ENCODE peak calls at places on chromosomes 12 and 14, in five cellular contexts. W is fibroblast of mammary gland, K is IMR-90, V is upper lobe of right lung, H is cardiac muscle cell. S is an unnamed sample.

GRCh38 chr12:118189761-118190181 is 53.8 kb downstream of the PEBP1 start:
- DNase-seq in W (peak), K (peak), V (no peak), H (peak), S (peak)

GRCh38 chr12:2375871-2376270 is 323.1 kb downstream of the CACNA1C start:
- DNase-seq in W (no peak), K (no peak), V (no peak), H (no peak), S (no peak)

GRCh38 chr14:92176476-92176875 is 54.7 kb downstream of the CPSF2 start:
- DNase-seq in W (no peak), K (no peak), V (no peak), H (no peak), S (no peak)

GRCh38 chr12:111775205-111776193 is 8.8 kb downstream of the ALDH2 start:
- DNase-seq in W (peak), K (peak), V (peak), H (peak), S (peak)

GRCh38 chr12:109111775-109112491 is 4.5 kb upstream of the ACACB start:
- DNase-seq in W (peak), K (peak), V (peak), H (peak), S (peak)

GRCh38 chr14:35155962-35156361 is 33.6 kb downstream of the PRORP start:
- DNase-seq in W (peak), K (peak), V (no peak), H (peak), S (peak)

GRCh38 chr12:72230589-72230988 is 41.6 kb upstream of the TRHDE start:
- DNase-seq in W (no peak), K (peak), V (no peak), H (peak), S (peak)

GRCh38 chr12:4036872-4037271 is 163.7 kb upstream of the PARP11 start:
- DNase-seq in W (peak), K (no peak), V (no peak), H (no peak), S (no peak)

GRCh38 chr14:99729991-99730875 is 46.1 kb downstream of the CYP46A1 start:
- DNase-seq in W (peak), K (peak), V (peak), H (no peak), S (peak)

GRCh38 chr14:73500360-73500759 is 9.6 kb downstream of the RIOX1 start:
- DNase-seq in W (no peak), K (no peak), V (no peak), H (no peak), S (no peak)

GRCh38 chr14:22478247-22478646 is 110.8 kb downstream of the DAD1 start:
- DNase-seq in W (no peak), K (no peak), V (no peak), H (no peak), S (no peak)

GRCh38 chr12:67111182-67111581 is 158.0 kb upstream of the CAND1 start:
- DNase-seq in W (no peak), K (no peak), V (no peak), H (no peak), S (no peak)

DNA sequence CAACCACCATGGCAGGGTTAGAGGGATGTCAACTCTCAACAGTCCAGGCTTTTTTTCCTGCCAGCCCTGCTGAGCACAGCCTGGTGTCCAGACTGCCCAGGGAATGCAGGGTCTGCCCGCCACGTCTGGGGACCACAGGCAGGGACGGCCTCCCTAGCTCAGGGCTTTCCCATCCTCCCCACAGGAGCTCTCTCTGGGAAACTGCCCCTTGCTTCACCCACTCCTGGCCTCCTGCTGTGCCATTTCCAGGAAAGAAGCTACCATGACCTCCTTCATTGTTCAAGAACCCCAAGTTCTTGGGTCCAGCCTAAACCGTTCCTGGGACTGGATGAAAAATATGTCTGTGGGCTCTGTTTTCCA is 4.8 kb downstream of the SCNN1A start:
- DNase-seq in W (no peak), K (no peak), V (no peak), H (no peak), S (no peak)
- H3K4me3 ChIP-seq in W (no peak), K (no peak), V (peak), H (no peak), S (no peak)

GRCh38 chr12:110403975-110404675 is 617 bp upstream of the ANAPC7 start:
- DNase-seq in W (peak), K (peak), V (peak), H (peak), S (peak)

GRCh38 chr12:110403146-110403974 is at the start of gene ANAPC7:
- DNase-seq in W (peak), K (peak), V (peak), H (peak), S (peak)
- TF ChIP-seq CTCF in W (no peak), K (peak), V (no peak), H (peak), S (no peak)

GRCh38 chr12:59036973-59037807 is 116.9 kb upstream of the LRIG3 start:
- DNase-seq in W (peak), K (peak), V (no peak), H (peak), S (peak)

GRCh38 chr12:59041241-59042121 is 121.2 kb upstream of the LRIG3 start:
- DNase-seq in W (peak), K (peak), V (no peak), H (peak), S (peak)

GRCh38 chr12:59039005-59039404 is 118.7 kb upstream of the LRIG3 start:
- DNase-seq in W (no peak), K (no peak), V (no peak), H (no peak), S (no peak)

GRCh38 chr12:59040043-59040442 is 119.7 kb upstream of the LRIG3 start:
- DNase-seq in W (no peak), K (peak), V (no peak), H (no peak), S (no peak)

GRCh38 chr12:59040651-59041050 is 120.3 kb upstream of the LRIG3 start:
- DNase-seq in W (peak), K (peak), V (no peak), H (peak), S (peak)
- H3K4me3 ChIP-seq in W (no peak), K (no peak), V (no peak), H (no peak), S (no peak)

GRCh38 chr12:116265361-116266128 is 11.9 kb downstream of the MED13L start:
- DNase-seq in W (peak), K (no peak), V (no peak), H (no peak), S (no peak)

GRCh38 chr12:116266631-116267349 is 10.7 kb downstream of the MED13L start:
- DNase-seq in W (peak), K (peak), V (no peak), H (no peak), S (peak)

GRCh38 chr12:116267948-116268347 is 9.5 kb downstream of the MED13L start:
- DNase-seq in W (no peak), K (no peak), V (no peak), H (no peak), S (no peak)

GRCh38 chr12:116264525-116265070 is 12.9 kb downstream of the MED13L start:
- DNase-seq in W (no peak), K (no peak), V (no peak), H (no peak), S (no peak)

DNA sequence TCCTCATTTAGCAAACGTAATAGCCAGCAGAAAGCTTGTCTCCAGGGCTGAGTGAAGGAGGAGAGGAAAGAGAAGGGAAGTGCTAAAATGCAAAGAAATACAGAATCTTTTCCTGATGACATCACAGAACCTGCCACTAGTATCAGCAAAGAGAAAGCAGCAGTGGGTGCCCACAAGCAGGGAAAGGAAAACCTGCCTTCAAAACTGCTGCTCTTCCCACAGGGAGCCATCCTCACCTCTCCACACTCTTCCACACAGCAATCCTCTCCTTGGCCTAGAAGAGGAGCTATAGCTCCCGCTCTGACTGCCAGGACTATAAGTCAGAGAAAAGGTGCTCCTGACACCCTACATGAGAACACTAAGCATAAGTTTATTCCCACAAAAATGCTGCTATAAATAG is 11.3 kb downstream of the MED13L start:
- DNase-seq in W (no peak), K (peak), V (no peak), H (no peak), S (no peak)
- TF ChIP-seq CTCF in W (peak), K (peak), V (no peak), H (peak), S (peak)

DNA sequence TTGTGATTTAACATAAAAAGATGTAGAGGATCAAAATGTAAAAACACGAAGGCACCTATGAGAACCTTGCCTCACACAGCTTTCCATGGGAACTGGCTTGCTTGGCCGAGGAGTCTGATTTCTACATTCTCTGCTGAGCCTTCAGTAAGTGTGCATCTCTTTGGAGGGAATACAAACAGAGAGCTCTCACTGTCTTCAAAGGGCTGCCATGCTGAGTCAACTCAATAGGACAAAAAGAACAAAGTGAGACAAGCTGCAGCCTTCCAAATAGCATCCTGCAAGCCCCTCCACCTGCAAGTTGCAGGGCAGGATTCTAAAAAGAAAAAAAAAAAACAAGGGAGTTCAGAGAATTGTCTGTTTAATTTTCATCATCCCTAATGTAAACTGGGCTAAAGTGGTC is 411.9 kb downstream of the NELL2 start:
- DNase-seq in W (no peak), K (no peak), V (no peak), H (no peak), S (no peak)
- H3K4me3 ChIP-seq in W (no peak), K (no peak), V (no peak), H (no peak), S (no peak)

GRCh38 chr12:132131229-132131628 is 12.9 kb downstream of the DDX51 start:
- DNase-seq in W (no peak), K (no peak), V (peak), H (no peak), S (no peak)

GRCh38 chr12:132132609-132133430 is 11.3 kb downstream of the DDX51 start:
- DNase-seq in W (no peak), K (no peak), V (peak), H (no peak), S (no peak)

GRCh38 chr12:132131952-132132351 is 12.2 kb downstream of the DDX51 start:
- DNase-seq in W (no peak), K (no peak), V (peak), H (no peak), S (no peak)

GRCh38 chr12:132130690-132131089 is 13.4 kb downstream of the DDX51 start:
- DNase-seq in W (no peak), K (no peak), V (peak), H (no peak), S (no peak)

DNA sequence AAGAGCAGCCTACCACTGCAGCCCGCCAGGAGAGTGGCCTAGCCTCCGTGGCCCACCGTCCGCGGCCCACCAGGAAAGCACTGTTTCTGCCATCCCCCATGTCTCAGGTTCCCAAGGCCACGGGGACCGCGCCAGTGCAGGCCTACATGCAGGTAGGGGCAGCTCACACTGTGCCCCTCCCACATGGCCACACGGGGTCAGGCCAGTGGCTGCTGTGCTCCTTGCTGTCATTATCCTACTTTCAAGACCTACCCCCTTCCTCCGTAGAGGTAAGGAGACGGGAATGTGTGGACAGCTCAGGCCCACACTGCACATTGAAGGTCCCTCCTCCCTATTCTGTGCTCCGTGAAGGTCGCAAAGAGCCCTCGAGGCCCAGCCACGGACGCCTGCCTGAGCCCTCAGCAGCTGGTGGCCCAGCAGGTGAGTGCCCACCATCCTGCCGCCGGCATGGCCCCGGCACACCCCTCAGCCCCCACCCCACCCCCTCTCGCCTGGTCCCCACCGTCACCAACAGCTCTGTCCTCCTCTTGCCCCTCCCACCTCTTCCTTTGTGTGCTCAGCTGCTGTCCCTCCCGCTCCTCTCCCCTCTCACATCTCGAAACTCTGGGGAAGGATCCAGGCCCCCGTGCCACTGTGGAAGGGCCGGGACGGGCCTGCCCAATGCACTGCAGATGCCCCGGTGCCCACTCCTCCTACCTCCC is 10.0 kb downstream of the DDX51 start:
- DNase-seq in W (no peak), K (no peak), V (peak), H (no peak), S (no peak)
- TF ChIP-seq CTCF in W (no peak), K (no peak), V (no peak), H (no peak), S (no peak)

GRCh38 chr12:12032260-12032761 is 38.4 kb upstream of the BCL2L14 start:
- DNase-seq in W (no peak), K (no peak), V (no peak), H (no peak), S (no peak)

GRCh38 chr12:12033589-12034223 is 37.0 kb upstream of the BCL2L14 start:
- DNase-seq in W (no peak), K (no peak), V (no peak), H (no peak), S (no peak)

GRCh38 chr12:12034344-12034743 is 36.4 kb upstream of the BCL2L14 start:
- DNase-seq in W (no peak), K (no peak), V (no peak), H (no peak), S (no peak)

GRCh38 chr12:12035229-12035628 is 35.5 kb upstream of the BCL2L14 start:
- DNase-seq in W (no peak), K (no peak), V (no peak), H (no peak), S (no peak)

GRCh38 chr12:12032771-12033588 is 37.8 kb upstream of the BCL2L14 start:
- DNase-seq in W (peak), K (peak), V (peak), H (peak), S (peak)
- H3K4me3 ChIP-seq in W (peak), K (peak), V (peak), H (peak), S (peak)

DNA sequence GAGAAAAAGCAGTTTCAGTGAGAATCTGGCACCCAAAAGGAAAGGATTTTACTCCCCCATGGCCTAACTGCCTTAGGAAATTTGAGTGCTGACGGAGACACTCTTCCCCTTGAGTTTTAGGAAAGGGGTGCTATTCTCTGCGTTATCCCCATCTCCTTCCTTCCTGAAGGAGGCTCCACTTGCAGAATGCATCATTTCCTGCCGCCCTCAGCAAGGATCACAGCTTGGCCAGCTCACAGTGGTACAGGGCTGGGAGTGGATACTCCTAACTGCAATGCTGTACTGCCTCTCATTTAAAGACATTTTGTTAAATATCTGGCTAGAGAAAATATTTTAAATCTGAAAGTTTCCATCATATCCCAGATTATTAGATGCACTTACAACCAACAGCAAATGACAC is 33.0 kb downstream of the RDH12 start:
- DNase-seq in W (peak), K (peak), V (no peak), H (peak), S (peak)
- TF ChIP-seq CTCF in W (no peak), K (peak), V (no peak), H (peak), S (peak)

GRCh38 chr12:65568517-65568916 is 255.8 kb upstream of the HMGA2 start:
- DNase-seq in W (peak), K (peak), V (no peak), H (peak), S (peak)
- H3K4me3 ChIP-seq in W (no peak), K (no peak), V (no peak), H (no peak), S (no peak)

DNA sequence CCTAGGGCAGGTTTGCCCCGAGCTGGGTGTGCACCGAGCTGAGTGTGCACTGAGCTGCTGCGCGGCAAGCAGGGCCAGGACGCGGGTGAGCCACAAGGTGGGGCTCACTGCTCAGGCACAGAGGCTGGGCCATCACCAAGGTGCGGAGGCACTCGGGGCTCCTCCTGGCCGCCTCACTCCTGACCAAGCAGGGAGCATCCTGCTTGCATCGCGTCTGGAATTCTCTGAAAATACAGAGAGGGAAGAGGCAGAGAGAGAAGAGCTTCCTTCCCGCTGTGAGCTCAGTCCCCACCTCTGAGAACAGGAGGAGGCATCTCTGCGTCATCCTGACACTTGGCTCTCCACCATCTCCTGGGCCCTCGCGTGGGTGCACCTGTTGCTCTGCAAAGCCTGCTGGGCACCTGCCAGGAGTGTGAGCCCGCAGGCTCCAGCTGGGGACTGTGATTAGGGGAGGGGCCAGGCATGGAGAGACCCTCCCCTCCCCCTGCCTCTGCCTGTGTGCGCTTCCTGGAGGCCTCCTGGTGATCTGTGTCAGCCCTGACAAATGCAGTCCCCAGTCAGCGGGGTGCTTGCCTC is 116.3 kb downstream of the GLT1D1 start:
- DNase-seq in W (no peak), K (no peak), V (peak), H (no peak), S (no peak)
- TF ChIP-seq CTCF in W (no peak), K (no peak), V (peak), H (no peak), S (no peak)

S was measured in fibroblast of pulmonary artery.